ENCODE peak calls at places on chromosomes 2 and 18, in four cellular contexts. A is HT1080; H is stimulated activated CD4-positive, alpha-beta T cell treated with anti-CD3 and anti-CD28 coated beads, Interleukin-2, amount 100 ng/mL, for 24 hours; P is putamen. B is an unnamed sample.

GRCh38 chr2:48248251-48248933 is 281.6 kb upstream of the STON1 start:
- DNase-seq in A (peak), H (no peak), P (no peak), B (no peak)

GRCh38 chr2:47299555-47299954 is 103.4 kb upstream of the MSH2 start:
- DNase-seq in P (no peak), A (peak), H (no peak), B (no peak)

GRCh38 chr2:181540421-181540820 is 83.2 kb downstream of the ITGA4 start:
- DNase-seq in A (no peak), P (no peak), H (no peak), B (no peak)

GRCh38 chr2:48183276-48183675 is 277.0 kb upstream of the FBXO11 start:
- DNase-seq in H (no peak), A (no peak), P (no peak), B (no peak)

GRCh38 chr2:27715318-27716165 is 51.9 kb downstream of the SLC4A1AP start:
- DNase-seq in P (peak), H (peak), A (no peak), B (no peak)

GRCh38 chr18:32317651-32318050 is 127.8 kb downstream of the MEP1B start:
- DNase-seq in A (no peak), P (no peak), H (no peak), B (no peak)

GRCh38 chr2:196046123-196046917 is 22.3 kb downstream of the DNAH7 start:
- DNase-seq in A (peak), P (no peak), H (no peak), B (no peak)

GRCh38 chr2:205776139-205776538 is 93.8 kb downstream of the NRP2 start:
- DNase-seq in H (peak), A (peak), P (no peak), B (no peak)

GRCh38 chr2:231604101-231604684 is 11.5 kb downstream of the TEX44 start:
- DNase-seq in P (peak), A (no peak), H (no peak), B (peak)

GRCh38 chr2:234102112-234102511 is 51.6 kb downstream of the SPP2 start:
- DNase-seq in H (no peak), P (no peak), A (peak), B (no peak)

B was measured in tibial nerve.